ENCODE peak calls at places on chromosomes 7 and 10, in eight cellular contexts. C, L, J, X, Y, D, S and H are unnamed samples.

GRCh38 chr10:43407576-43408330 is 1.2 kb downstream of the HNRNPF start:
- DNase-seq in C (peak; percentile 90), L (peak; percentile 63), J (peak; percentile 93), X (peak; percentile 93), Y (peak; percentile 92), D (peak; percentile 96), S (peak; percentile 92), H (peak; percentile 85)

GRCh38 chr10:89283174-89283987 is 18.5 kb upstream of the IFIT2 start:
- DNase-seq in C (peak; percentile 81), L (no peak), J (no peak), X (no peak), Y (no peak), D (peak; percentile 44), S (peak; percentile 63), H (peak; percentile 56)

GRCh38 chr7:79504607-79505389 is 51.3 kb upstream of the MAGI2 start:
- DNase-seq in C (peak; percentile 33), L (peak; percentile 59), J (no peak), X (no peak), Y (no peak), D (peak; percentile 2), S (peak; percentile 6), H (peak; percentile 45)

GRCh38 chr7:74365320-74366022 is 76.3 kb downstream of the CLIP2 start:
- DNase-seq in C (peak; percentile 48), L (peak; percentile 73), J (peak; percentile 41), X (peak; percentile 84), Y (no peak), D (peak; percentile 79), S (peak; percentile 40), H (peak; percentile 76)

GRCh38 chr7:7446616-7447015 is 89.1 kb downstream of the COL28A1 start:
- DNase-seq in C (no peak), L (no peak), J (no peak), X (no peak), Y (no peak), D (no peak), S (no peak), H (no peak)

GRCh38 chr7:142569851-142570250 is 179.4 kb upstream of the PRSS1 start:
- DNase-seq in C (peak; percentile 77), L (no peak), J (no peak), X (no peak), Y (no peak), D (no peak), S (no peak), H (no peak)

GRCh38 chr7:97844036-97844435 is 28.2 kb downstream of the ASNS start:
- DNase-seq in C (no peak), L (no peak), J (no peak), X (no peak), Y (no peak), D (no peak), S (peak; percentile 38), H (no peak)

GRCh38 chr10:88361995-88362540 is 221.1 kb downstream of the RNLS start:
- DNase-seq in C (no peak), L (no peak), J (no peak), X (no peak), Y (no peak), D (no peak), S (no peak), H (no peak)

GRCh38 chr10:3339531-3339950 is 167.0 kb upstream of the PITRM1 start:
- DNase-seq in C (peak; percentile 64), L (no peak), J (no peak), X (no peak), Y (no peak), D (no peak), S (peak; percentile 10), H (peak; percentile 87)

GRCh38 chr10:102815790-102816549 is 21.2 kb downstream of the CYP17A1 start:
- DNase-seq in C (peak; percentile 91), L (no peak), J (peak; percentile 42), X (peak; percentile 34), Y (no peak), D (peak; percentile 72), S (no peak), H (peak; percentile 69)

GRCh38 chr7:100779359-100779758 is 46.0 kb downstream of the ZAN start:
- DNase-seq in C (no peak), L (no peak), J (no peak), X (no peak), Y (no peak), D (no peak), S (no peak), H (no peak)

GRCh38 chr7:123352226-123352550 is 152.4 kb upstream of the SLC13A1 start:
- DNase-seq in C (no peak), L (no peak), J (no peak), X (no peak), Y (no peak), D (no peak), S (no peak), H (no peak)

GRCh38 chr10:100872034-100872791 is 40.5 kb upstream of the SLF2 start:
- DNase-seq in C (peak; percentile 54), L (no peak), J (no peak), X (peak; percentile 17), Y (peak; percentile 66), D (peak; percentile 46), S (peak; percentile 38), H (peak; percentile 59)

GRCh38 chr10:33453081-33453850 is 118.8 kb upstream of the NRP1 start:
- DNase-seq in C (peak; percentile 91), L (no peak), J (no peak), X (no peak), Y (no peak), D (no peak), S (peak; percentile 100), H (no peak)

GRCh38 chr7:135930565-135931423 is 46.4 kb downstream of the MTPN start:
- DNase-seq in C (peak; percentile 80), L (no peak), J (no peak), X (no peak), Y (no peak), D (no peak), S (peak; percentile 27), H (peak; percentile 22)

GRCh38 chr7:135928136-135928535 is 49.0 kb downstream of the MTPN start:
- DNase-seq in C (no peak), L (no peak), J (no peak), X (no peak), Y (no peak), D (no peak), S (no peak), H (no peak)

GRCh38 chr7:135929249-135929648 is 47.9 kb downstream of the MTPN start:
- DNase-seq in C (peak; percentile 36), L (no peak), J (no peak), X (no peak), Y (no peak), D (no peak), S (no peak), H (no peak)

GRCh38 chr7:135933509-135934188 is 43.5 kb downstream of the MTPN start:
- DNase-seq in C (no peak), L (no peak), J (no peak), X (no peak), Y (no peak), D (no peak), S (no peak), H (no peak)

GRCh38 chr7:135929692-135930091 is 47.5 kb downstream of the MTPN start:
- DNase-seq in C (peak; percentile 11), L (no peak), J (no peak), X (no peak), Y (no peak), D (no peak), S (no peak), H (no peak)
- H3K4me1 ChIP-seq in C (no peaks in the 10 kb centered on the region), L (peaks cover 5% of the 10 kb centered on the region), J (peaks cover 25% of the 10 kb centered on the region), X (no peaks in the 10 kb centered on the region), Y (no peaks in the 10 kb centered on the region), D (peaks cover 7% of the 10 kb centered on the region), S (peaks cover 7% of the 10 kb centered on the region), H (peaks cover 9% of the 10 kb centered on the region)

DNA sequence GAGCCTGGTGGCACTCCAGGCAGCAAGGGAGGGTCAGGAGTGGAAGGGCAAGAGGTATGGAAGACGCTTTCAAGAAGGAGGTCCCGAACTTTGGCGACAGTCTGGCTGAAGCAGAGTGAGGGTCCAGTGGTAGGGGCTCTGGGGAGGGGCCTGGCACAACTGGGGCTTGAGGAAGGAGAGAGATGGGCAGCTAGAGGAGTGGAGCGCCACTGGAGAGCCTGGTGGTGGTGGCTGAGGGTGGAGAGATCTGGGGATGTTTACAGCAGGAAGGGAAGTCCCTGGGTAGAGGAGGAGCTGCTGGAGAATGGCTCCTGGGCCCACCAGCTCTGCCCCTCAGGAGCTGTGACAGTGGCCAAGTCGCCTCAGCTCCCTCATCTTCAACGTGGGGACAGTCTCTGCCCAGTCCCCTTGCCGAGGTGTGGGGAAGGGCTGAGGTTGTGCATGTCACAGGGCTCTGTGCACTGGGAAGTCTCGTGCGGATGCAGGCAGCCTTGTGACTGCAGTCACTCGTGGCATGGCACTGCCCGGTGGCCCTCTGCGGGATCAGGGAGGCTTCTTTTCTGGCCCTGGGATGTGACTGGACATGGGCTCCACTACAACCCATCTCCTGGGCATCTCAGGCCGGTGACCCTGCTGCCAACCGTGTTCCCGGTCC is 18.5 kb downstream of the UBTD1 start:
- DNase-seq in C (no peak), L (no peak), J (no peak), X (no peak), Y (no peak), D (no peak), S (no peak), H (no peak)
- H3K27ac ChIP-seq in C (no peak overlapping the region), L (no peak overlapping the region), J (peak overlapping the region; percentile 86), X (no peak overlapping the region), Y (no peak overlapping the region), D (no peak overlapping the region), S (peak overlapping the region; percentile 61), H (no peak overlapping the region)

DNA sequence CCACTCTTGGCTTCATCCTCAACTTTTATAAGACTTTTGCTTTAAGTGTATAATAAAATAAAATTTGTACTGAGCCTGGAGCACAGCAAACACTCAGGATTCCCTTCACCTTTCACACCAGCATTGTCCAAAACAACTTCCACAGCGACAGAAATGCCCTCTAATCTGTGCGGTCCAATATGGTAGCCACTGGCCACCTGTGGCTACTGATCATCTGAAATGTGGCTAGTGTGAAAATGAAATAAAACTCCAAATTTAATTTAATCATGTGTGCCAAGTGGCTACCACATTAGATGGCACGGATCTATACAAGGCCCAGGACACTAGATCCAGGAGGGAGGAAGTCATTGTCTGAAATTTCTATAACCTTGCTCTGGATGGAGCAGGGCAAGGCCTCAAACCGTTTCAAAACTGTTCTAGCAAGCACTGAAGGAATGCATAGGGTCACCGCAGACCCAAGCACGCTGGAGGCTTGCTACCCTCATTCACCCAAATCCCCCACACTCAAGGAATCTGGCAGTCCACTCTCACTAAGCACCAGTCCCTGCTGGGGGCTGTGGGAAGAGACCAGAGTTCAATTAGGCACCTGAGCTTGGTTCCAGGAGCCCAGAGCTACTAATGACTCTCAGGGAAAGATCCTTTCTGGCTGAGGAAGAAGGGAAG is 6.3 kb upstream of the MYO1G start:
- DNase-seq in C (no peak), L (no peak), J (no peak), X (no peak), Y (no peak), D (no peak), S (no peak), H (no peak)
- H3K4me1 ChIP-seq in C (peaks cover 13% of the 10 kb centered on the region), L (peaks cover 8% of the 10 kb centered on the region), J (peaks cover 7% of the 10 kb centered on the region), X (peaks cover 8% of the 10 kb centered on the region), Y (no peaks in the 10 kb centered on the region), D (peaks cover 30% of the 10 kb centered on the region), S (peaks cover 19% of the 10 kb centered on the region), H (peaks cover 35% of the 10 kb centered on the region)

DNA sequence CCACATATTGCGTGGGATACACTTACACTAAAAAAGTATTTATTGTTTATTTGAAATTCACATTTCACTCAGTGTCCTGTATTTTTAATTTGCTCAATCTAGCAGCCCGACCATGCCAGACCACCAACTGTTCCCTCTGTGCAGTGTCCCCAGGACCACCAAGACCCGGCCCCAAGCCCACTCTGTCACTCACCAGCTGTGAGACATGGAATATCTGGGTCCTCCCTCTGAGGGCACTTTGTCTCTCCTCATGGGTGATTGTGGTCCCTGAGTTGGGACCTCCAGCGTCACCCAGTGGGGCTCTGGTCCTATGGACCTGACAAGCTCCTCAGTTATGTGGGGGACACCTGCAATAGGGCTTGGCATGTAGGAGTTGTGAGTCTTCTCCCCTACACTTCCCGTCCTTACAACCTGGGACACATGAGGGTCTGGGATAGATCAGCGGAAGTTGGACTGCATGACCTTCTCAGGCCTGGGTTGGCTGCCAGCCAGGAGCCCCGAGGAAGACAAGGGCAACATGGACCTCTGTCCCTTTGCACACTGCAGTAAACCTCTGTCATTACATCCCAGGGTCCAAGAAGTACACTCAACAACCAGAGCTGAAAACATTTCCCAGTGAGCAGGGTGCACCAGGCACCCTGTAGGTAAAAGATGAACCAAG is 12.1 kb downstream of the C10orf71 start:
- DNase-seq in C (no peak), L (no peak), J (no peak), X (no peak), Y (no peak), D (no peak), S (no peak), H (no peak)
- H3K27ac ChIP-seq in C (no peak overlapping the region), L (no peak overlapping the region), J (no peak overlapping the region), X (no peak overlapping the region), Y (no peak overlapping the region), D (no peak overlapping the region), S (no peak overlapping the region), H (no peak overlapping the region)